ENCODE peak calls at places on chromosome 9, in seven cellular contexts. K, L, R, F, X, N and U are unnamed samples.

GRCh38 chr9:28053378-28053777 is 480.1 kb upstream of the C9orf72 start:
- DNase-seq in K (no peak), F (no peak), X (no peak), R (no peak), N (no peak), L (no peak), U (no peak)

GRCh38 chr9:5688109-5688508 is 59.2 kb downstream of the RIC1 start:
- DNase-seq in N (no peak), K (no peak), R (no peak), X (no peak), F (no peak), L (no peak), U (peak; percentile 89)

GRCh38 chr9:5326893-5327548 is 12.7 kb downstream of the RLN1 start:
- DNase-seq in L (no peak), R (peak; percentile 66), X (no peak), K (no peak), N (no peak), F (no peak), U (no peak)

GRCh38 chr9:81980568-81980967 is 8.0 kb upstream of the SPATA31D1 start:
- DNase-seq in N (no peak), K (no peak), X (no peak), F (no peak), L (no peak), R (no peak), U (no peak)

GRCh38 chr9:6834306-6834705 is 76.5 kb downstream of the KDM4C start:
- DNase-seq in F (no peak), X (no peak), N (no peak), K (no peak), R (no peak), L (no peak), U (no peak)

GRCh38 chr9:129479217-129480011 is 141.5 kb downstream of the C9orf50 start:
- DNase-seq in F (no peak), L (no peak), K (no peak), X (no peak), R (no peak), N (no peak), U (no peak)

GRCh38 chr9:69325409-69326212 is 596 bp downstream of the ENTREP1 start:
- DNase-seq in F (no peak), K (no peak), X (peak; percentile 6), N (no peak), L (no peak), R (peak; percentile 20), U (peak; percentile 43)

GRCh38 chr9:77954619-77955018 is 77.0 kb downstream of the GNAQ start:
- DNase-seq in N (no peak), R (no peak), F (no peak), L (no peak), X (no peak), K (no peak), U (no peak)

GRCh38 chr9:14277202-14277601 is 36.7 kb downstream of the NFIB start:
- DNase-seq in X (no peak), R (no peak), K (no peak), F (no peak), N (no peak), L (peak; percentile 60), U (peak; percentile 83)

GRCh38 chr9:94935396-94935795 is 208.9 kb downstream of the AOPEP start:
- DNase-seq in X (no peak), K (no peak), F (no peak), N (no peak), R (no peak), L (no peak), U (no peak)

GRCh38 chr9:613771-614347 is 227.6 kb upstream of the DMRT1 start:
- DNase-seq in N (no peak), R (peak; percentile 29), X (peak; percentile 98), F (peak; percentile 68), K (peak; percentile 8), L (peak; percentile 46), U (peak; percentile 95)

GRCh38 chr9:31153250-31153840 is 1231.1 kb upstream of the ACO1 start:
- DNase-seq in L (no peak), R (no peak), X (no peak), N (no peak), F (no peak), K (no peak), U (no peak)

GRCh38 chr9:30075451-30076199 is 2308.8 kb upstream of the ACO1 start:
- DNase-seq in K (no peak), F (peak; percentile 5), N (no peak), L (peak; percentile 42), R (no peak), X (no peak), U (no peak)

GRCh38 chr9:32525506-32525905 is 490 bp downstream of the RIGI start:
- DNase-seq in K (no peak), F (no peak), R (no peak), N (no peak), X (peak; percentile 41), L (no peak), U (peak; percentile 43)

GRCh38 chr9:120408680-120409258 is 171.2 kb downstream of the CDK5RAP2 start:
- DNase-seq in K (no peak), R (no peak), F (no peak), L (no peak), X (no peak), N (no peak), U (no peak)

GRCh38 chr9:128159073-128159783 is 837 bp upstream of the BBLN start:
- DNase-seq in R (no peak), F (peak; percentile 64), N (peak; percentile 9), X (peak; percentile 94), L (no peak), K (peak; percentile 37), U (no peak)

GRCh38 chr9:82540175-82540574 is 522.8 kb downstream of the RASEF start:
- DNase-seq in L (peak; percentile 30), K (no peak), F (no peak), R (no peak), X (no peak), N (no peak), U (no peak)

GRCh38 chr9:8382266-8382665 is 582.7 kb upstream of the DMAC1 start:
- DNase-seq in K (no peak), N (no peak), L (no peak), X (no peak), F (no peak), R (no peak), U (no peak)

GRCh38 chr9:115022760-115023434 is 92.5 kb upstream of the TNFSF8 start:
- DNase-seq in L (no peak), K (no peak), F (no peak), R (no peak), N (no peak), X (no peak), U (no peak)

GRCh38 chr9:111937781-111938426 is 41.3 kb downstream of the UGCG start:
- DNase-seq in F (peak; percentile 48), K (no peak), L (no peak), X (peak; percentile 82), R (no peak), N (peak; percentile 34), U (peak; percentile 55)

GRCh38 chr9:124132671-124133147 is 121.1 kb downstream of the LHX2 start:
- DNase-seq in L (no peak), K (no peak), X (no peak), R (no peak), N (no peak), F (peak; percentile 0), U (peak; percentile 58)

GRCh38 chr9:77451507-77451906 is 196.6 kb downstream of the GNA14 start:
- DNase-seq in N (no peak), F (no peak), K (no peak), R (no peak), L (no peak), X (no peak), U (no peak)

GRCh38 chr9:137253717-137254623 is 1.2 kb upstream of the NELFB start:
- DNase-seq in K (no peak), F (no peak), X (no peak), L (no peak), N (no peak), R (no peak), U (no peak)

GRCh38 chr9:18238254-18238653 is 235.7 kb upstream of the ADAMTSL1 start:
- DNase-seq in K (no peak), L (peak; percentile 73), R (no peak), X (no peak), N (no peak), F (no peak), U (peak; percentile 93)

GRCh38 chr9:93573204-93573828 is 3.1 kb upstream of the PHF2 start:
- DNase-seq in N (no peak), K (no peak), R (no peak), L (no peak), F (no peak), X (peak; percentile 28), U (no peak)

GRCh38 chr9:77802512-77803293 is 154.6 kb upstream of the GNA14 start:
- DNase-seq in F (no peak), L (no peak), K (no peak), X (no peak), N (no peak), R (no peak), U (no peak)

GRCh38 chr9:136244116-136244775 is 1.4 kb downstream of the QSOX2 start:
- DNase-seq in N (peak; percentile 33), F (peak; percentile 85), X (peak; percentile 73), L (no peak), R (no peak), K (peak; percentile 76), U (no peak)

GRCh38 chr9:132071847-132072507 is 7.7 kb downstream of the MED27 start:
- DNase-seq in X (no peak), N (no peak), F (no peak), L (no peak), R (no peak), K (no peak), U (no peak)

GRCh38 chr9:108939975-108940374 is 5.8 kb downstream of the ABITRAM start:
- DNase-seq in L (no peak), R (no peak), F (no peak), K (no peak), X (no peak), N (no peak), U (no peak)

GRCh38 chr9:105173306-105173705 is 71.1 kb upstream of the SLC44A1 start:
- DNase-seq in R (no peak), L (no peak), N (no peak), K (no peak), F (no peak), X (no peak), U (no peak)

GRCh38 chr9:1869843-1870242 is 145.3 kb upstream of the SMARCA2 start:
- DNase-seq in K (no peak), X (peak; percentile 58), F (peak; percentile 45), N (no peak), L (no peak), R (peak; percentile 14), U (peak; percentile 19)

GRCh38 chr9:22044583-22044982 is 35.5 kb upstream of the CDKN2B start:
- DNase-seq in X (no peak), F (no peak), R (no peak), L (peak; percentile 69), N (no peak), K (no peak), U (peak; percentile 77)

GRCh38 chr9:134949681-134950403 is 32.1 kb upstream of the FCN1 start:
- DNase-seq in L (no peak), X (no peak), N (no peak), K (no peak), F (no peak), R (no peak), U (no peak)

GRCh38 chr9:4152876-4153275 is 147.0 kb downstream of the GLIS3 start:
- DNase-seq in X (no peak), R (no peak), N (no peak), F (no peak), K (no peak), L (no peak), U (no peak)

GRCh38 chr9:104961238-104961637 is 33.3 kb upstream of the ABCA1 start:
- DNase-seq in N (no peak), X (peak; percentile 59), L (peak; percentile 97), R (no peak), F (peak; percentile 27), K (peak; percentile 4), U (peak; percentile 30)

GRCh38 chr9:36679710-36680109 is 107.0 kb downstream of the MELK start:
- DNase-seq in X (peak; percentile 23), F (no peak), L (no peak), N (no peak), R (no peak), K (no peak), U (no peak)

GRCh38 chr9:124128568-124128967 is 117.0 kb downstream of the LHX2 start:
- DNase-seq in L (no peak), F (no peak), R (no peak), X (no peak), K (no peak), N (no peak), U (no peak)

GRCh38 chr9:137318976-137319375 is 16.9 kb upstream of the NRARP start:
- DNase-seq in L (no peak), F (peak; percentile 21), R (peak; percentile 36), N (no peak), X (no peak), K (no peak), U (peak; percentile 93)